ENCODE peak calls at places on chromosomes 5 and 9, in ten cellular contexts. B is astrocyte, Z is BJ, X is activated B cell treated with CpG ODN at 0.5 μM for 24 hours, C is SW 1271, T is NCI-H526, O is osteocyte, S is fibroblast of lung, M is mesendoderm, A is amniotic epithelial cell. H is an unnamed sample.

GRCh38 chr9:92138157-92138959 is 23.1 kb upstream of the SPTLC1 start:
- DNase-seq in B (no peak), Z (no peak), X (peak; percentile 73), C (peak; percentile 19), T (peak; percentile 21), O (peak; percentile 93), S (peak; percentile 37), M (peak; percentile 66), A (peak; percentile 40), H (peak; percentile 67)

GRCh38 chr5:157575096-157575872 is at the start of gene ADAM19:
- DNase-seq in B (peak; percentile 52), Z (no peak), X (peak; percentile 51), C (peak; percentile 59), T (peak; percentile 30), O (peak; percentile 88), S (peak; percentile 74), M (no peak), A (peak; percentile 59), H (peak; percentile 80)

GRCh38 chr9:137156567-137157375 is 13.1 kb downstream of the LRRC26 start:
- DNase-seq in B (no peak), Z (no peak), X (peak; percentile 43), C (peak; percentile 23), T (no peak), O (no peak), S (no peak), M (peak; percentile 46), A (peak; percentile 23), H (no peak)

GRCh38 chr9:86637515-86637914 is 283.3 kb upstream of the TUT7 start:
- DNase-seq in B (peak; percentile 12), Z (no peak), X (no peak), C (peak; percentile 12), T (no peak), O (peak; percentile 87), S (peak; percentile 29), M (peak; percentile 79), A (peak; percentile 40), H (no peak)

GRCh38 chr9:14403112-14403511 is 89.2 kb upstream of the NFIB start:
- DNase-seq in B (no peak), Z (no peak), X (no peak), C (no peak), T (no peak), O (no peak), S (no peak), M (no peak), A (no peak), H (no peak)

GRCh38 chr5:79235222-79235577 is 731 bp upstream of the JMY start:
- DNase-seq in B (no peak), Z (no peak), X (no peak), C (no peak), T (no peak), O (no peak), S (no peak), M (no peak), A (peak; percentile 52), H (no peak)

GRCh38 chr9:133576591-133577462 is 32.4 kb downstream of the FAM163B start:
- DNase-seq in B (no peak), Z (no peak), X (no peak), C (no peak), T (no peak), O (no peak), S (no peak), M (no peak), A (peak; percentile 78), H (no peak)

GRCh38 chr5:51895834-51896233 is 512.6 kb downstream of the ISL1 start:
- DNase-seq in B (no peak), Z (no peak), X (no peak), C (no peak), T (no peak), O (no peak), S (no peak), M (no peak), A (no peak), H (no peak)

GRCh38 chr9:126623314-126623666 is 9.6 kb downstream of the LMX1B start:
- DNase-seq in B (no peak), Z (no peak), X (no peak), C (no peak), T (no peak), O (no peak), S (no peak), M (peak; percentile 49), A (no peak), H (no peak)

GRCh38 chr5:53039855-53040254 is 50.7 kb downstream of the ITGA2 start:
- DNase-seq in B (no peak), Z (no peak), X (no peak), C (no peak), T (no peak), O (no peak), S (no peak), M (no peak), A (no peak), H (no peak)

GRCh38 chr9:109861918-109862317 is 81.9 kb downstream of the PALM2AKAP2 start:
- DNase-seq in B (no peak), Z (no peak), X (no peak), C (no peak), T (no peak), O (no peak), S (no peak), M (no peak), A (peak; percentile 18), H (no peak)

GRCh38 chr5:67476531-67476930 is 279.9 kb upstream of the CD180 start:
- DNase-seq in B (peak; percentile 16), Z (peak; percentile 88), X (no peak), C (no peak), T (no peak), O (no peak), S (peak; percentile 19), M (no peak), A (no peak), H (no peak)

GRCh38 chr9:120396926-120397325 is 183.0 kb downstream of the CDK5RAP2 start:
- DNase-seq in B (no peak), Z (no peak), X (no peak), C (no peak), T (no peak), O (no peak), S (peak; percentile 41), M (no peak), A (no peak), H (no peak)

GRCh38 chr9:132141948-132142594 is 19.8 kb upstream of the NTNG2 start:
- DNase-seq in B (no peak), Z (no peak), X (no peak), C (no peak), T (no peak), O (no peak), S (no peak), M (peak; percentile 24), A (peak; percentile 7), H (peak; percentile 47)

GRCh38 chr5:40796487-40796889 is 1.7 kb downstream of the PRKAA1 start:
- DNase-seq in B (peak; percentile 30), Z (no peak), X (no peak), C (no peak), T (no peak), O (no peak), S (peak; percentile 44), M (no peak), A (peak; percentile 80), H (no peak)

GRCh38 chr9:136844766-136845464 is 2.6 kb downstream of the AJM1 start:
- DNase-seq in B (no peak), Z (no peak), X (no peak), C (no peak), T (no peak), O (no peak), S (no peak), M (no peak), A (no peak), H (no peak)

GRCh38 chr9:126317513-126317912 is 9.1 kb upstream of the MVB12B start:
- DNase-seq in B (no peak), Z (no peak), X (no peak), C (no peak), T (no peak), O (no peak), S (no peak), M (no peak), A (no peak), H (no peak)

GRCh38 chr5:2753452-2754409 is 2.3 kb upstream of the IRX2 start:
- DNase-seq in B (no peak), Z (no peak), X (no peak), C (no peak), T (peak; percentile 19), O (no peak), S (no peak), M (peak; percentile 53), A (no peak), H (no peak)

GRCh38 chr5:157046041-157046440 is 12.9 kb downstream of the HAVCR1 start:
- DNase-seq in B (peak; percentile 16), Z (no peak), X (no peak), C (peak; percentile 60), T (no peak), O (no peak), S (peak; percentile 37), M (peak; percentile 70), A (peak; percentile 8), H (peak; percentile 91)

GRCh38 chr9:6616976-6617375 is 28.6 kb downstream of the GLDC start:
- DNase-seq in B (no peak), Z (no peak), X (no peak), C (no peak), T (no peak), O (no peak), S (peak; percentile 3), M (peak; percentile 26), A (no peak), H (no peak)

GRCh38 chr5:150278916-150279315 is 10.7 kb downstream of the CAMK2A start:
- DNase-seq in B (peak; percentile 90), Z (no peak), X (no peak), C (peak; percentile 14), T (no peak), O (no peak), S (peak; percentile 92), M (no peak), A (peak; percentile 91), H (no peak)

GRCh38 chr5:137737349-137738256 is 1.7 kb upstream of the KLHL3 start:
- DNase-seq in B (peak; percentile 50), Z (no peak), X (no peak), C (no peak), T (no peak), O (no peak), S (peak; percentile 62), M (peak; percentile 66), A (peak; percentile 69), H (no peak)

GRCh38 chr5:101937041-101937440 is 359.0 kb downstream of the SLCO4C1 start:
- DNase-seq in B (no peak), Z (no peak), X (no peak), C (no peak), T (no peak), O (no peak), S (no peak), M (no peak), A (no peak), H (no peak)

GRCh38 chr9:98806394-98807069 is 938 bp upstream of the GALNT12 start:
- DNase-seq in B (no peak), Z (no peak), X (no peak), C (peak; percentile 9), T (no peak), O (no peak), S (peak; percentile 21), M (no peak), A (peak; percentile 70), H (no peak)

GRCh38 chr9:97038909-97039781 is at the start of gene CTSV:
- DNase-seq in B (peak; percentile 66), Z (no peak), X (peak; percentile 61), C (peak; percentile 88), T (peak; percentile 56), O (peak; percentile 93), S (peak; percentile 82), M (peak; percentile 97), A (peak; percentile 68), H (peak; percentile 94)

GRCh38 chr9:86987900-86988299 is 40.6 kb upstream of the GAS1 start:
- DNase-seq in B (no peak), Z (no peak), X (no peak), C (no peak), T (no peak), O (no peak), S (no peak), M (no peak), A (no peak), H (no peak)

GRCh38 chr9:129220771-129221170 is 42.7 kb upstream of the IER5L start:
- DNase-seq in B (no peak), Z (no peak), X (no peak), C (no peak), T (no peak), O (no peak), S (no peak), M (no peak), A (no peak), H (no peak)

GRCh38 chr9:78601957-78602565 is 305.1 kb downstream of the PSAT1 start:
- DNase-seq in B (peak; percentile 38), Z (no peak), X (no peak), C (peak; percentile 52), T (peak; percentile 9), O (no peak), S (peak; percentile 54), M (peak; percentile 52), A (peak; percentile 38), H (no peak)